ENCODE peak calls at places on chromosomes 7 and 10, in ten cellular contexts. R is HuH-7; G is stimulated activated CD8-positive, alpha-beta memory T cell treated with anti-CD3 and anti-CD28 coated beads, Interleukin-2, amount 100 ng/mL, for 48 hours; A is AG10803; S is kidney; L is MCF 10A; Y is HuH-7.5; V is heart right ventricle; J is stimulated activated CD4-positive, alpha-beta T cell treated with anti-CD3 and anti-CD28 coated beads, Interleukin-15, amount 100 ng/mL, for 1 hour; N is hippocampal formation. D is an unnamed sample.

GRCh38 chr7:31782411-31782991 is 95.5 kb downstream of the PPP1R17 start:
- DNase-seq in R (peak; percentile 56), G (no peak), A (peak; percentile 68), S (no peak), L (peak; percentile 66), Y (peak; percentile 22), V (no peak), J (no peak), N (peak; percentile 47), D (peak; percentile 25)

GRCh38 chr10:101694056-101694673 is 805 bp downstream of the FBXW4 start:
- DNase-seq in R (peak; percentile 57), G (peak; percentile 52), A (peak; percentile 63), S (peak; percentile 87), L (peak; percentile 59), Y (peak; percentile 49), V (peak; percentile 61), J (peak; percentile 50), N (peak; percentile 52), D (peak; percentile 45)

GRCh38 chr10:27998178-27998953 is 513 bp downstream of the ODAD2 start:
- DNase-seq in R (no peak), G (peak; percentile 18), A (peak; percentile 28), S (peak; percentile 71), L (peak; percentile 9), Y (no peak), V (peak; percentile 26), J (no peak), N (no peak), D (no peak)

GRCh38 chr10:28190192-28190591 is 112.7 kb downstream of the MPP7 start:
- DNase-seq in R (no peak), G (no peak), A (no peak), S (no peak), L (no peak), Y (no peak), V (no peak), J (no peak), N (no peak), D (no peak)

GRCh38 chr10:13056461-13057077 is 43.4 kb upstream of the OPTN start:
- DNase-seq in R (peak; percentile 39), G (no peak), A (no peak), S (no peak), L (peak; percentile 41), Y (no peak), V (no peak), J (no peak), N (no peak), D (peak; percentile 7)

GRCh38 chr7:50304158-50304910 is at the start of gene IKZF1:
- DNase-seq in R (no peak), G (peak; percentile 69), A (no peak), S (peak; percentile 84), L (no peak), Y (no peak), V (peak; percentile 61), J (peak; percentile 40), N (no peak), D (no peak)

GRCh38 chr10:48897438-48897790 is 42.2 kb downstream of the LRRC18 start:
- DNase-seq in R (no peak), G (no peak), A (no peak), S (no peak), L (no peak), Y (no peak), V (no peak), J (no peak), N (no peak), D (no peak)

GRCh38 chr7:77680266-77680665 is 16.0 kb upstream of the RSBN1L start:
- DNase-seq in R (no peak), G (no peak), A (no peak), S (no peak), L (no peak), Y (no peak), V (no peak), J (no peak), N (no peak), D (no peak)

GRCh38 chr10:47291682-47292081 is 8.3 kb upstream of the GDF10 start:
- DNase-seq in R (no peak), G (no peak), A (no peak), S (no peak), L (no peak), Y (no peak), V (no peak), J (no peak), N (no peak), D (no peak)

GRCh38 chr7:124724516-124725192 is 40.9 kb downstream of the GPR37 start:
- DNase-seq in R (peak; percentile 8), G (no peak), A (no peak), S (no peak), L (no peak), Y (no peak), V (no peak), J (no peak), N (peak; percentile 94), D (no peak)

GRCh38 chr7:13834328-13834761 is 155.1 kb downstream of the ETV1 start:
- DNase-seq in R (no peak), G (no peak), A (peak; percentile 60), S (no peak), L (no peak), Y (no peak), V (no peak), J (no peak), N (no peak), D (no peak)

GRCh38 chr7:35253182-35253679 is 669 bp downstream of the TBX20 start:
- DNase-seq in R (no peak), G (no peak), A (no peak), S (no peak), L (no peak), Y (no peak), V (no peak), J (no peak), N (no peak), D (no peak)

GRCh38 chr7:23598321-23598720 is 1.1 kb downstream of the CCDC126 start:
- DNase-seq in R (no peak), G (no peak), A (no peak), S (no peak), L (peak; percentile 53), Y (peak; percentile 18), V (no peak), J (no peak), N (no peak), D (no peak)

GRCh38 chr10:115328331-115328730 is 235.2 kb downstream of the ATRNL1 start:
- DNase-seq in R (no peak), G (no peak), A (no peak), S (no peak), L (no peak), Y (no peak), V (no peak), J (no peak), N (no peak), D (no peak)

GRCh38 chr10:87505366-87506113 is 847 bp downstream of the MINPP1 start:
- DNase-seq in R (peak; percentile 72), G (peak; percentile 30), A (peak; percentile 52), S (peak; percentile 83), L (peak; percentile 62), Y (peak; percentile 64), V (peak; percentile 61), J (no peak), N (no peak), D (peak; percentile 25)

GRCh38 chr7:27871086-27871485 is 131.1 kb downstream of the TAX1BP1 start:
- DNase-seq in R (no peak), G (no peak), A (no peak), S (no peak), L (no peak), Y (no peak), V (no peak), J (no peak), N (no peak), D (no peak)

GRCh38 chr10:93346712-93347111 is 135.4 kb downstream of the MYOF start:
- DNase-seq in R (no peak), G (no peak), A (peak; percentile 13), S (no peak), L (no peak), Y (no peak), V (no peak), J (no peak), N (peak; percentile 15), D (no peak)

GRCh38 chr7:31125171-31125570 is 73.1 kb downstream of the ADCYAP1R1 start:
- DNase-seq in R (no peak), G (no peak), A (no peak), S (no peak), L (no peak), Y (no peak), V (no peak), J (no peak), N (no peak), D (no peak)

GRCh38 chr7:2810682-2811471 is 33.2 kb downstream of the GNA12 start:
- DNase-seq in R (no peak), G (no peak), A (no peak), S (no peak), L (peak; percentile 19), Y (no peak), V (no peak), J (no peak), N (no peak), D (no peak)

D was measured in cerebellum.